ENCODE peak calls at places on chromosome 2, in seven cellular contexts. One of them, this sample, is unnamed.

GRCh38 chr2:179263460-179264237 is 983 bp downstream of the SESTD1 start:
- DNase-seq in mucosa of descending colon: peak
- DNase-seq in heart left ventricle: peak
- DNase-seq in MCF 10A: peak
- DNase-seq in pancreas: peak
- DNase-seq in mesothelial cell of epicardium: peak
- DNase-seq in glutamatergic neuron: peak
- DNase-seq in this sample: no peak

GRCh38 chr2:147451131-147451530 is 393.7 kb upstream of the ACVR2A start:
- DNase-seq in pancreas: no peak
- DNase-seq in glutamatergic neuron: no peak
- DNase-seq in heart left ventricle: no peak
- DNase-seq in mesothelial cell of epicardium: no peak
- DNase-seq in mucosa of descending colon: no peak
- DNase-seq in MCF 10A: no peak
- DNase-seq in this sample: no peak

GRCh38 chr2:142025394-142025793 is 105.4 kb downstream of the LRP1B start:
- DNase-seq in heart left ventricle: no peak
- DNase-seq in mucosa of descending colon: no peak
- DNase-seq in glutamatergic neuron: no peak
- DNase-seq in MCF 10A: no peak
- DNase-seq in mesothelial cell of epicardium: no peak
- DNase-seq in pancreas: no peak
- DNase-seq in this sample: no peak

GRCh38 chr2:135913726-135914365 is 37.6 kb upstream of the MCM6 start:
- DNase-seq in mesothelial cell of epicardium: no peak
- DNase-seq in pancreas: no peak
- DNase-seq in heart left ventricle: no peak
- DNase-seq in mucosa of descending colon: peak
- DNase-seq in MCF 10A: peak
- DNase-seq in glutamatergic neuron: no peak
- DNase-seq in this sample: peak

GRCh38 chr2:239044336-239044735 is 196.5 kb downstream of the TWIST2 start:
- DNase-seq in glutamatergic neuron: no peak
- DNase-seq in mucosa of descending colon: no peak
- DNase-seq in mesothelial cell of epicardium: no peak
- DNase-seq in pancreas: no peak
- DNase-seq in heart left ventricle: peak
- DNase-seq in MCF 10A: no peak
- DNase-seq in this sample: no peak

GRCh38 chr2:199471443-199472057 is 13.8 kb upstream of the SATB2 start:
- DNase-seq in MCF 10A: peak
- DNase-seq in heart left ventricle: peak
- DNase-seq in mesothelial cell of epicardium: peak
- DNase-seq in mucosa of descending colon: peak
- DNase-seq in glutamatergic neuron: peak
- DNase-seq in pancreas: no peak
- DNase-seq in this sample: no peak

GRCh38 chr2:40002339-40002738 is 223.3 kb upstream of the THUMPD2 start:
- DNase-seq in glutamatergic neuron: no peak
- DNase-seq in heart left ventricle: no peak
- DNase-seq in mesothelial cell of epicardium: no peak
- DNase-seq in MCF 10A: no peak
- DNase-seq in pancreas: no peak
- DNase-seq in mucosa of descending colon: no peak
- DNase-seq in this sample: no peak

GRCh38 chr2:41972819-41973218 is 75.0 kb upstream of the PKDCC start:
- DNase-seq in mucosa of descending colon: no peak
- DNase-seq in MCF 10A: no peak
- DNase-seq in pancreas: no peak
- DNase-seq in glutamatergic neuron: no peak
- DNase-seq in mesothelial cell of epicardium: no peak
- DNase-seq in heart left ventricle: no peak
- DNase-seq in this sample: no peak

GRCh38 chr2:168378960-168379669 is 77.0 kb upstream of the CERS6 start:
- DNase-seq in pancreas: no peak
- DNase-seq in mesothelial cell of epicardium: no peak
- DNase-seq in glutamatergic neuron: no peak
- DNase-seq in MCF 10A: no peak
- DNase-seq in mucosa of descending colon: no peak
- DNase-seq in heart left ventricle: no peak
- DNase-seq in this sample: no peak

GRCh38 chr2:226618875-226619605 is 180.6 kb downstream of the IRS1 start:
- DNase-seq in glutamatergic neuron: no peak
- DNase-seq in mesothelial cell of epicardium: no peak
- DNase-seq in pancreas: no peak
- DNase-seq in mucosa of descending colon: no peak
- DNase-seq in heart left ventricle: no peak
- DNase-seq in MCF 10A: peak
- DNase-seq in this sample: no peak

GRCh38 chr2:1975060-1975459 is 230.7 kb upstream of the PXDN start:
- DNase-seq in MCF 10A: no peak
- DNase-seq in mucosa of descending colon: no peak
- DNase-seq in pancreas: no peak
- DNase-seq in mesothelial cell of epicardium: no peak
- DNase-seq in glutamatergic neuron: no peak
- DNase-seq in heart left ventricle: peak
- DNase-seq in this sample: no peak

GRCh38 chr2:72082021-72082739 is 65.5 kb downstream of the CYP26B1 start:
- DNase-seq in MCF 10A: peak
- DNase-seq in mucosa of descending colon: no peak
- DNase-seq in mesothelial cell of epicardium: no peak
- DNase-seq in glutamatergic neuron: no peak
- DNase-seq in heart left ventricle: no peak
- DNase-seq in pancreas: no peak
- DNase-seq in this sample: no peak

GRCh38 chr2:240393831-240394410 is 41.5 kb upstream of the GPC1 start:
- DNase-seq in mucosa of descending colon: no peak
- DNase-seq in MCF 10A: no peak
- DNase-seq in pancreas: no peak
- DNase-seq in heart left ventricle: peak
- DNase-seq in mesothelial cell of epicardium: peak
- DNase-seq in glutamatergic neuron: no peak
- DNase-seq in this sample: no peak

GRCh38 chr2:229974271-229974670 is 52.0 kb downstream of the FBXO36 start:
- DNase-seq in MCF 10A: no peak
- DNase-seq in mucosa of descending colon: no peak
- DNase-seq in heart left ventricle: peak
- DNase-seq in pancreas: no peak
- DNase-seq in mesothelial cell of epicardium: no peak
- DNase-seq in glutamatergic neuron: no peak
- DNase-seq in this sample: peak

GRCh38 chr2:218858138-218858445 is 1.5 kb upstream of the WNT6 start:
- DNase-seq in glutamatergic neuron: no peak
- DNase-seq in mesothelial cell of epicardium: no peak
- DNase-seq in heart left ventricle: no peak
- DNase-seq in MCF 10A: no peak
- DNase-seq in pancreas: no peak
- DNase-seq in mucosa of descending colon: no peak
- DNase-seq in this sample: no peak

DNA sequence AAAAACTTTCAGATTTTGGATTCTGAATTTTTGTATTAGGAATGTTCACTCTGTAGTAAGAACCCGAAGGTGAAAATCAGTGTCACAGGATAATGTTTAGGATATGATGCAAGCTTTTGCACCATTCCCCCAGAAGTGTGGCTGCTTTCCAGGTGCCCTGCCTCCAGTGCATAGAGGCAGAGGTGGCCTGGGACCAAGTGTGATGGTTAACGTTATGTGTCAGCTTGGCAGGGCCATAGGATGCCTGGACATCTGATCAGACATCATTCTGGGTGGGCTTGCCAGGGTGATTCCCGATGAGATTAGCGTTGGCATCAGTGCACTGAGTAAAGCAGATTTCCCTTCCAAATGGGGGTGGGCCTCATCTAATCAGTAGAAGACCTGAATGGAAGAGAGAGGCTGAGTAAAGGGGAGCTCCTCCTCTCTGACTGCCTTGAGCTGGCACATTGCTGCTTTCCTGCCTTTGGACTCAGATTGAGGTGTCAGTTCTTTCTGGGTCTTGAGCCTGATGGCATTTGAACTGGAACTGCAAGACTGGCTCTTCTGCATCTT is 177.4 kb upstream of the HS6ST1 start:
- DNase-seq in MCF 10A: no peak
- DNase-seq in glutamatergic neuron: no peak
- DNase-seq in mesothelial cell of epicardium: no peak
- DNase-seq in pancreas: peak
- DNase-seq in mucosa of descending colon: no peak
- DNase-seq in heart left ventricle: peak
- DNase-seq in this sample: no peak
- TF ChIP-seq CTCF in MCF 10A: no peak
- TF ChIP-seq CTCF in glutamatergic neuron: no peak
- TF ChIP-seq CTCF in mesothelial cell of epicardium: no peak
- TF ChIP-seq CTCF in pancreas: no peak
- TF ChIP-seq CTCF in mucosa of descending colon: no peak
- TF ChIP-seq CTCF in heart left ventricle: no peak
- TF ChIP-seq CTCF in this sample: no peak

DNA sequence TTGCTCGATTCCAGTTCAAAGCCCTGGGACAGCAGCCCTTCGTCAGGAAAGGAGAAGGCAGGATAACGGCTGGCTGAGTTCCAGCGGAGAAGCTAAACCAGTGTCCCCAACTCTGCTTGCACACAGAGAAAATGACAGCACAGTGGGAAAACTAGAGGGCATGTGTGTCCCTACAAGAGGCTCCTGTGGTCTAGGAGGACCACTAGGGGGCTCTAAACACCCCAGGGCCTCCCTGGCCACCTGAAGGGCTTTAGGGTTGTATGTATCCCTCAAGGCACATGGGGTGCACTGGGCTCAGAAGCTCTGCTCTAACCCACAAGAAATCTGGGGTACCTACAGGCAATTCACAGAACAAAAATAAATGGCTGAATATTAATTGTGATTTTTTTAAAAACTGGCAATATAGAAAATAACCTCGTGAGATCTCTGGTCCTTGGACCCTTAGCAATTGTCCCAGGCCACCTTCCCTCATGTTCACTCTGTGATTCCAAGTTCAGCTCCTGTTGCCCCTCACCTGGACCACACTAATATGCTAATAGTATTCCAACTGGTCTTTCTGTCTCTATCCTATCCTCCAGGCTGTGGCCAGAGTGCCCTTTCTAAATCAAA is 17.5 kb downstream of the STAT1 start:
- DNase-seq in mesothelial cell of epicardium: no peak
- DNase-seq in heart left ventricle: peak
- DNase-seq in pancreas: no peak
- DNase-seq in MCF 10A: peak
- DNase-seq in glutamatergic neuron: peak
- DNase-seq in mucosa of descending colon: peak
- DNase-seq in this sample: no peak
- TF ChIP-seq CTCF in mesothelial cell of epicardium: no peak
- TF ChIP-seq CTCF in heart left ventricle: peak
- TF ChIP-seq CTCF in pancreas: peak
- TF ChIP-seq CTCF in MCF 10A: peak
- TF ChIP-seq CTCF in glutamatergic neuron: peak
- TF ChIP-seq CTCF in mucosa of descending colon: peak
- TF ChIP-seq CTCF in this sample: peak

DNA sequence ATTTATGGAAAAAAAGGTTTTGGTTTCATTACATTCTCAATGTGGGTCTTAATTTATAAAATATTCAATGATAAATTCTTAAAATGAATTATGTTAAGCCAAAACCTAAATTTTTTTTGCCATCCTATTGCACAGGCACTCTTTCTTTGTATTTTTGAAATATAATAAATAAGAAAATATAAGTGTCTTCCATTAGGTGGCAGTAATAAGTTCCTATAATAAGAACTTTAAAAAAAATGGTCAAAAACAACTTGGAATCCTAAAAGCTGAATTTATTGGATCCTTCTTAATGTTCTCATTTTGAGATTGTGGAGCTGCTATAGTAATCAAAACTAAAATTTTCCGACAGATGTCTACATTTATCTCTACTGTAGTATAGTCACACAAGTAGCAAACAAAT is 5.7 kb downstream of the CALCRL start:
- DNase-seq in mucosa of descending colon: no peak
- DNase-seq in glutamatergic neuron: no peak
- DNase-seq in MCF 10A: no peak
- DNase-seq in heart left ventricle: no peak
- DNase-seq in mesothelial cell of epicardium: no peak
- DNase-seq in pancreas: no peak
- DNase-seq in this sample: no peak
- TF ChIP-seq CTCF in mucosa of descending colon: no peak
- TF ChIP-seq CTCF in glutamatergic neuron: no peak
- TF ChIP-seq CTCF in MCF 10A: no peak
- TF ChIP-seq CTCF in heart left ventricle: peak
- TF ChIP-seq CTCF in mesothelial cell of epicardium: no peak
- TF ChIP-seq CTCF in pancreas: no peak
- TF ChIP-seq CTCF in this sample: peak

GRCh38 chr2:150599889-150600288 is 112.4 kb upstream of the RND3 start:
- DNase-seq in pancreas: no peak
- DNase-seq in heart left ventricle: no peak
- DNase-seq in mesothelial cell of epicardium: no peak
- DNase-seq in mucosa of descending colon: no peak
- DNase-seq in MCF 10A: no peak
- DNase-seq in glutamatergic neuron: no peak
- DNase-seq in this sample: no peak
- TF ChIP-seq CTCF in pancreas: no peak
- TF ChIP-seq CTCF in heart left ventricle: no peak
- TF ChIP-seq CTCF in mesothelial cell of epicardium: peak
- TF ChIP-seq CTCF in mucosa of descending colon: no peak
- TF ChIP-seq CTCF in MCF 10A: peak
- TF ChIP-seq CTCF in glutamatergic neuron: no peak
- TF ChIP-seq CTCF in this sample: peak

GRCh38 chr2:108960006-108960405 is 29.0 kb downstream of the EDAR start:
- DNase-seq in mesothelial cell of epicardium: no peak
- DNase-seq in glutamatergic neuron: no peak
- DNase-seq in mucosa of descending colon: no peak
- DNase-seq in MCF 10A: peak
- DNase-seq in pancreas: no peak
- DNase-seq in heart left ventricle: no peak
- DNase-seq in this sample: no peak
- TF ChIP-seq CTCF in mesothelial cell of epicardium: peak
- TF ChIP-seq CTCF in glutamatergic neuron: no peak
- TF ChIP-seq CTCF in mucosa of descending colon: no peak
- TF ChIP-seq CTCF in MCF 10A: no peak
- TF ChIP-seq CTCF in pancreas: no peak
- TF ChIP-seq CTCF in heart left ventricle: no peak
- TF ChIP-seq CTCF in this sample: peak

GRCh38 chr2:162007447-162008040 is 66.5 kb downstream of the DPP4 start:
- DNase-seq in mucosa of descending colon: no peak
- DNase-seq in MCF 10A: no peak
- DNase-seq in heart left ventricle: no peak
- DNase-seq in mesothelial cell of epicardium: no peak
- DNase-seq in glutamatergic neuron: no peak
- DNase-seq in pancreas: no peak
- DNase-seq in this sample: no peak
- TF ChIP-seq CTCF in mucosa of descending colon: peak
- TF ChIP-seq CTCF in MCF 10A: peak
- TF ChIP-seq CTCF in heart left ventricle: peak
- TF ChIP-seq CTCF in mesothelial cell of epicardium: peak
- TF ChIP-seq CTCF in glutamatergic neuron: peak
- TF ChIP-seq CTCF in pancreas: peak
- TF ChIP-seq CTCF in this sample: peak

GRCh38 chr2:99559075-99559662 is 69.4 kb upstream of the REV1 start:
- DNase-seq in mucosa of descending colon: peak
- DNase-seq in glutamatergic neuron: peak
- DNase-seq in MCF 10A: peak
- DNase-seq in heart left ventricle: peak
- DNase-seq in pancreas: peak
- DNase-seq in mesothelial cell of epicardium: peak
- DNase-seq in this sample: peak

GRCh38 chr2:99565227-99565626 is 75.4 kb upstream of the REV1 start:
- DNase-seq in glutamatergic neuron: no peak
- DNase-seq in mucosa of descending colon: no peak
- DNase-seq in MCF 10A: no peak
- DNase-seq in heart left ventricle: no peak
- DNase-seq in pancreas: no peak
- DNase-seq in mesothelial cell of epicardium: no peak
- DNase-seq in this sample: no peak

GRCh38 chr2:99562516-99562915 is 72.7 kb upstream of the REV1 start:
- DNase-seq in glutamatergic neuron: no peak
- DNase-seq in mesothelial cell of epicardium: no peak
- DNase-seq in heart left ventricle: no peak
- DNase-seq in MCF 10A: no peak
- DNase-seq in mucosa of descending colon: no peak
- DNase-seq in pancreas: no peak
- DNase-seq in this sample: no peak
- TF ChIP-seq CTCF in glutamatergic neuron: no peak
- TF ChIP-seq CTCF in mesothelial cell of epicardium: no peak
- TF ChIP-seq CTCF in heart left ventricle: no peak
- TF ChIP-seq CTCF in MCF 10A: no peak
- TF ChIP-seq CTCF in mucosa of descending colon: no peak
- TF ChIP-seq CTCF in pancreas: no peak
- TF ChIP-seq CTCF in this sample: no peak

This sample was measured in foreskin keratinocyte.